ENCODE peak calls at places on chromosome 22, in seven cellular contexts. K, P, U, Y, L, G and V are unnamed samples.

GRCh38 chr22:49049691-49050090 is 778.0 kb downstream of the BRD1 start:
- DNase-seq in L (no peak), P (no peak), K (peak), Y (peak), G (no peak), U (no peak), V (no peak)

GRCh38 chr22:19079691-19080090 is 42.5 kb downstream of the DGCR2 start:
- DNase-seq in K (no peak), P (no peak), L (no peak), G (no peak), U (no peak), Y (no peak), V (no peak)

GRCh38 chr22:27476729-27477128 is 324.8 kb downstream of the MN1 start:
- DNase-seq in G (no peak), Y (no peak), U (no peak), P (no peak), K (no peak), L (no peak), V (no peak)

GRCh38 chr22:47822459-47822858 is 1060.0 kb downstream of the TBC1D22A start:
- DNase-seq in L (no peak), Y (no peak), U (no peak), K (no peak), G (peak), P (no peak), V (no peak)

GRCh38 chr22:22391543-22391942 is 117.0 kb downstream of the ZNF280B start:
- DNase-seq in Y (no peak), P (no peak), G (no peak), K (no peak), U (no peak), L (no peak), V (no peak)

GRCh38 chr22:22712092-22712658 is 67.8 kb downstream of the GGTLC2 start:
- DNase-seq in L (no peak), K (no peak), Y (no peak), G (no peak), P (no peak), U (no peak), V (no peak)

GRCh38 chr22:38246046-38246658 is 26.7 kb downstream of the TMEM184B start:
- DNase-seq in U (no peak), P (no peak), K (no peak), G (no peak), Y (no peak), L (no peak), V (no peak)

GRCh38 chr22:39252461-39253391 is 7.9 kb upstream of the PDGFB start:
- DNase-seq in Y (no peak), P (peak), G (no peak), U (no peak), L (no peak), K (no peak), V (no peak)

GRCh38 chr22:23520875-23521441 is 59.1 kb downstream of the IGLL1 start:
- DNase-seq in G (no peak), L (peak), P (peak), U (peak), K (no peak), Y (peak), V (peak)

GRCh38 chr22:27220349-27220748 is 563.0 kb downstream of the MIAT start:
- DNase-seq in L (no peak), G (no peak), Y (no peak), P (no peak), K (no peak), U (peak), V (no peak)

GRCh38 chr22:40107756-40108437 is 69.8 kb upstream of the TNRC6B start:
- DNase-seq in Y (no peak), P (no peak), K (peak), G (peak), L (no peak), U (no peak), V (no peak)

GRCh38 chr22:19121631-19122142 is 525 bp downstream of the DGCR2 start:
- DNase-seq in G (peak), Y (peak), K (peak), L (peak), U (no peak), P (peak), V (peak)

GRCh38 chr22:47015589-47016178 is 253.2 kb downstream of the TBC1D22A start:
- DNase-seq in G (no peak), K (no peak), L (no peak), P (no peak), U (no peak), Y (peak), V (no peak)

GRCh38 chr22:22103078-22103593 is 120.5 kb upstream of the TOP3B start:
- DNase-seq in K (no peak), P (peak), L (no peak), U (no peak), Y (no peak), G (no peak), V (peak)

GRCh38 chr22:38987171-38987895 is 5.2 kb downstream of the APOBEC3B start:
- DNase-seq in Y (no peak), G (no peak), L (no peak), P (peak), U (no peak), K (no peak), V (no peak)

GRCh38 chr22:28938286-28938833 is 55.0 kb downstream of the ZNRF3 start:
- DNase-seq in U (no peak), L (no peak), G (no peak), P (no peak), Y (no peak), K (no peak), V (no peak)

GRCh38 chr22:35311551-35311999 is 11.9 kb downstream of the TOM1 start:
- DNase-seq in Y (no peak), K (no peak), U (no peak), P (no peak), L (no peak), G (peak), V (no peak)

GRCh38 chr22:23394525-23395326 is 185.4 kb downstream of the IGLL1 start:
- DNase-seq in G (no peak), P (no peak), Y (no peak), K (peak), U (no peak), L (peak), V (no peak)

GRCh38 chr22:37176464-37177061 is 11.5 kb downstream of the C1QTNF6 start:
- DNase-seq in P (peak), Y (peak), G (peak), U (no peak), L (peak), K (peak), V (no peak)

GRCh38 chr22:35630387-35630793 is 13.3 kb upstream of the MB start:
- DNase-seq in U (no peak), K (peak), G (no peak), P (peak), Y (no peak), L (no peak), V (no peak)